ENCODE peak calls at places on chromosomes 3 and 15, in eight cellular contexts. U, B, J, V, K, F, Z and E are unnamed samples.

GRCh38 chr3:88046731-88047130 is 12.1 kb downstream of the CGGBP1 start:
- DNase-seq in B (no peak), K (no peak), J (no peak), F (no peak), V (no peak), Z (no peak), U (no peak), E (no peak)

GRCh38 chr3:10778492-10779292 is 37.3 kb upstream of the SLC6A11 start:
- DNase-seq in V (no peak), U (no peak), K (peak; percentile 40), F (no peak), Z (no peak), J (peak; percentile 63), B (no peak), E (no peak)

GRCh38 chr15:83695246-83695645 is 41.3 kb downstream of the ADAMTSL3 start:
- DNase-seq in U (no peak), V (no peak), B (no peak), K (no peak), Z (no peak), J (no peak), F (no peak), E (no peak)

GRCh38 chr15:37907136-37907535 is 27.3 kb upstream of the TMCO5A start:
- DNase-seq in B (no peak), U (no peak), F (no peak), Z (peak; percentile 21), K (no peak), J (no peak), V (no peak), E (no peak)

GRCh38 chr15:57060799-57061198 is 142.4 kb downstream of the TCF12 start:
- DNase-seq in F (no peak), B (no peak), V (no peak), U (no peak), K (no peak), Z (peak; percentile 94), J (no peak), E (no peak)

GRCh38 chr3:37499061-37499785 is 324.8 kb upstream of the LRRFIP2 start:
- DNase-seq in J (no peak), B (no peak), Z (no peak), U (no peak), F (no peak), K (no peak), V (no peak), E (no peak)

GRCh38 chr3:19901337-19901736 is 32.7 kb downstream of the EFHB start:
- DNase-seq in K (no peak), U (no peak), V (no peak), Z (no peak), J (no peak), F (no peak), B (no peak), E (no peak)

GRCh38 chr15:66224946-66225345 is 28.6 kb downstream of the MEGF11 start:
- DNase-seq in F (no peak), K (no peak), B (no peak), U (no peak), J (peak; percentile 34), Z (no peak), V (no peak), E (no peak)

GRCh38 chr3:192851821-192852352 is 65.8 kb downstream of the MB21D2 start:
- DNase-seq in K (peak; percentile 72), U (no peak), V (peak; percentile 72), F (no peak), J (peak; percentile 91), Z (peak; percentile 69), B (peak; percentile 63), E (no peak)

GRCh38 chr15:87599616-87600015 is 656.9 kb downstream of the NTRK3 start:
- DNase-seq in U (no peak), B (no peak), K (no peak), F (no peak), Z (peak; percentile 40), J (no peak), V (no peak), E (no peak)

GRCh38 chr3:120468635-120469295 is 18.0 kb upstream of the FSTL1 start:
- DNase-seq in K (no peak), U (no peak), V (no peak), Z (no peak), B (no peak), J (no peak), F (no peak), E (no peak)

GRCh38 chr3:129827765-129828164 is 65.7 kb downstream of the TMCC1 start:
- DNase-seq in V (no peak), Z (no peak), F (no peak), B (no peak), J (no peak), U (no peak), K (no peak), E (peak; percentile 3)

GRCh38 chr3:94249491-94250079 is 186.7 kb downstream of the NSUN3 start:
- DNase-seq in B (no peak), F (no peak), Z (peak; percentile 51), J (peak; percentile 88), V (no peak), K (peak; percentile 66), U (peak; percentile 31), E (peak; percentile 64)

GRCh38 chr3:123102826-123103225 is 36.0 kb downstream of the PDIA5 start:
- DNase-seq in B (no peak), J (no peak), K (no peak), Z (no peak), F (no peak), U (no peak), V (no peak), E (no peak)

DNA sequence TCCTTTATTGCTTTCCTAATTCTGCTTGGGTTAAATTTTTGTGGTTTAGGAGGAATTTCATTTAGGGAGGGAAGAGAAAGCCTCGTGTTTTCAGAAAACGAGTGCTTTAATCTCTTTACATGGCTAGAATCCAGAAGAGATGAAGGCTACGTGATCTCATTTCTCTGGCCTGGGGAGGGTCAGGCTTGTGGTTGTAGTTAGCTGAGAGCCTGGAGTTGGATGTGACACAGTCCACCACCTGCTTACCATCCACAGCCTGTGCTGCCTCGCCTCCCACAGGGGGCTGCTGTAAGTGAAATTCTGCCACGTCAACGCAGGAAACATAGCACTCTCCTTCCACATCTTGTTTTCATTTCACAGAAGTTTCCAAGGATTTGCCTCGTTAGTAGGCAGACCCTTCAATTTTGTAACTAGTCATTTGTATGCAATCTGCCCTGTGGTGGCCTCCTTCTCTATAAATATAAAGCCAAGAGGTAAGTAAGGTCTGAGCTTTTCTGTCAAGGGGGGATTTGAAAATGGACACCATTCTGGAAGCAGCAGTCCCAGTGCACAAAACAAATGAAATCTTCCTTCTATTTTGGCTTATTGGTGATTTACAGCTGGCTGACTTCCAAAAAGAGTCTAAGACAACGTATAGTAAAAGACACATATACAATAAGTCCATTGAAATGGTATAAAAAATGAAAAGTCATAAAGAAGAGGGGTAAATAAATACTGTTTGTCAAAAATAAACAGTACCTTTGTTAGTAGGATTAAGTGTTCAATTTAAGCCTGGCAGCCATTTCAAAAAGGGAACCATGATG is 3.4 kb downstream of the GXYLT2 start:
- DNase-seq in U (peak; percentile 77), K (peak; percentile 73), B (peak; percentile 82), Z (peak; percentile 100), F (no peak), V (peak; percentile 87), J (no peak), E (no peak)
- TF ChIP-seq CTCF in U (no peak), K (no peak), B (no peak), Z (peak; percentile 20), F (no peak), V (no peak), J (no peak), E (no peak)

GRCh38 chr3:80533553-80533952 is 765.8 kb upstream of the ROBO1 start:
- DNase-seq in Z (no peak), F (no peak), B (no peak), J (no peak), U (no peak), V (no peak), K (no peak), E (no peak)
- TF ChIP-seq CTCF in Z (no peak), F (no peak), B (no peak), J (no peak), U (no peak), V (no peak), K (no peak), E (no peak)

DNA sequence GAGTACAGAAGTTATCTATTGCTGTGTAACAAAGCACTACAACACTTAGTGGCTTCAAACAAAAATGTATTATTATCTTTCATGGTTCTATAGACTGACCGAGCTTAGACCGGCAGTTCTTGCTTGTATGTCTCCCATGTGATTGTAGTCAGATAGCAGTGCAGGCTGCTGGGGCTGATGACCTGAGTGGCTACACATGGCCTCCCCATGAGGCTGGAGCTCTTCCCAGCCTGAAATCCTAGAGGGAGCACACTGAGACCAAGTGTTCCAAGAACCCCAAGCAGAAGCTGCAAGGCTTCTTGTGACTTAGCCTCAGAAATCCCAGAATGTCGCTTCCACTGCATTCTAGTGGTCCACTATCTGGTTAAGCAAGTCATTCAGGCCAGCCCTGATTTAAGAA is 141.2 kb upstream of the TLE3 start:
- DNase-seq in U (no peak), K (no peak), B (no peak), Z (no peak), V (no peak), J (peak; percentile 28), F (no peak), E (no peak)
- TF ChIP-seq CTCF in U (no peak), K (no peak), B (no peak), Z (no peak), V (no peak), J (no peak), F (no peak), E (no peak)

DNA sequence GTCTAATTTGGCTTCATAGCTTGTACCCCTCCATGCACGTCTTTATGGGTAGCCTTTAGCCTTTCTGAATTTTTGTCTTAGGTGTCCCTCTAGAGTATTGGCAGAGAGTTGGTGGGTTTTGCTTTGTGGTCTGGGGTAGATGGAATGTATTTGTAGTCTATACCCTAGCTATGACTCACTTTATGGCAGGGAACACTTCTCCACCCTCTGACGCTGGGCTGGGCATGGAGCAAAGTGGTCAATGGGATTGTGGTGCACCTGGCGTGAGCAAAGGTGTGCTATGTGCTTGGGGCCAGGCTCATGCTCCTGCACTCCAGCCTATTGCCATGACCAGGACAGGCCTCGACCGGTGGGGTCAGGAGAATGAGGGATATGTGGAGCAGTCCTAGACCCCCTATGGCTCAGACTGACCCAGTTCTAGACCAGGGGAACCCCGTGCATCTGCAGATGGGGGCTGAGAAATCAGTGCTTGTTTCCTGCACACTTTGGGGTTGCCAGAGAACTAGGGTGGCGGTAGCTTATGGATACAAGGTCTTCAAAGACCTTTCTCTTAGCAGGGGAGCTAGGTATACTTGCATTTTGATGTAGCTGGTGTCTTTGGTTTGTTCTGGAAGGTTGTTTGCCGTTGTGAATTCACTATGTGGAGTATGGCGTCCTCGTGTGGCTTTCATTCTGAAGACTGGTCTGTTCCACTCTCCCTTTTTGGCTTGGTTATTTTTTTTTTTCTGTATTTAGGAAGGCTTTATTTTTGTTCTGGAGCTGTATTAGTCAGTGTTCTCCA is 49.4 kb upstream of the RPL32 start:
- DNase-seq in F (no peak), K (no peak), Z (no peak), J (no peak), V (no peak), B (peak; percentile 27), U (no peak), E (no peak)
- TF ChIP-seq CTCF in F (no peak), K (no peak), Z (no peak), J (no peak), V (no peak), B (no peak), U (no peak), E (no peak)

GRCh38 chr3:142450192-142450591 is 2.4 kb upstream of the XRN1 start:
- DNase-seq in V (no peak), U (no peak), F (no peak), Z (no peak), K (no peak), B (no peak), J (no peak), E (no peak)
- TF ChIP-seq CTCF in V (no peak), U (no peak), F (no peak), Z (no peak), K (no peak), B (no peak), J (no peak), E (no peak)

GRCh38 chr3:184145120-184145524 is 10.0 kb downstream of the EIF2B5 start:
- DNase-seq in K (no peak), J (no peak), V (peak; percentile 87), B (no peak), U (no peak), Z (peak; percentile 58), F (no peak), E (no peak)
- TF ChIP-seq CTCF in K (no peak), J (no peak), V (peak; percentile 67), B (peak; percentile 37), U (peak; percentile 23), Z (peak; percentile 44), F (peak; percentile 24), E (no peak)